ENCODE peak calls at places on chromosomes 11 and 22, in six cellular contexts. A, R, X, E, K and M are unnamed samples. For H3K4me1, the result is how much of the 10 kb centered on the place peaks cover.

GRCh38 chr22:37177755-37178154 is 10.3 kb downstream of the C1QTNF6 start:
- DNase-seq in A (no peak), R (no peak), X (no peak), E (no peak), K (no peak), M (peak)

GRCh38 chr22:48718818-48719500 is 1108.7 kb downstream of the BRD1 start:
- DNase-seq in A (no peak), R (no peak), X (no peak), E (no peak), K (peak), M (peak)

GRCh38 chr22:37330200-37331033 is 48.1 kb downstream of the CYTH4 start:
- DNase-seq in A (no peak), R (peak), X (peak), E (no peak), K (no peak), M (no peak)

GRCh38 chr11:36380296-36381004 is 84.4 kb downstream of the PRR5L start:
- DNase-seq in A (no peak), R (no peak), X (no peak), E (no peak), K (no peak), M (no peak)

GRCh38 chr11:12629601-12630313 is 44.5 kb upstream of the TEAD1 start:
- DNase-seq in A (no peak), R (no peak), X (peak), E (no peak), K (no peak), M (no peak)

GRCh38 chr11:119790476-119790875 is 61.5 kb upstream of the NECTIN1 start:
- DNase-seq in A (peak), R (no peak), X (no peak), E (no peak), K (no peak), M (peak)

GRCh38 chr11:14393129-14393528 is 34.1 kb upstream of the RRAS2 start:
- DNase-seq in A (no peak), R (no peak), X (no peak), E (no peak), K (no peak), M (no peak)

GRCh38 chr22:17381237-17381913 is 12.1 kb downstream of the CECR2 start:
- DNase-seq in A (no peak), R (no peak), X (no peak), E (no peak), K (no peak), M (no peak)

GRCh38 chr11:36306888-36307287 is 10.8 kb downstream of the PRR5L start:
- DNase-seq in A (no peak), R (no peak), X (no peak), E (no peak), K (no peak), M (no peak)

GRCh38 chr11:72716291-72716690 is 35.9 kb downstream of the ARAP1 start:
- DNase-seq in A (no peak), R (no peak), X (peak), E (no peak), K (no peak), M (no peak)

GRCh38 chr11:71251159-71251721 is 1.1 kb downstream of the SHANK2 start:
- DNase-seq in A (peak), R (peak), X (no peak), E (no peak), K (no peak), M (no peak)

DNA sequence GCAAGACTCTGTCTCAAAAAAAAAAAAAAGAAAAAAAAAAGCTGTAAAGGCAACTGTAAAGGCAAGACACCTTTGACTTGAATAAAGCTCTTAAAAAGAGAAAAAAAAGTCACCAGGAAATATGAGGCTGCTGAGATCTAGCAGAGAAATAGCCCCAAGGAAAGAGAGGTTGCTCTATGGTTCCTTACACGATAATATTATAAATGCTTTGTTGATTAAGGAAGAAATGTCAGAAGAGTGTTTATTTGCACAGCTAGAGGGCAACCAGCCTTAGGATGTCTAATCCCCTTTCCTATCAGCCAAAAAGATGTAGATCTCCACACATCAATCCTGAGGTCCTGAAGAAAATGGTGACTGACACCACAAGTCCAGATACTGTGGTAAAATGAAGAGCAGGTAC is 32.0 kb downstream of the RBFOX2 start:
- DNase-seq in A (no peak), R (no peak), X (no peak), E (no peak), K (no peak), M (no peak)
- H3K4me1 ChIP-seq in A (under half), R (under half), X (under half), E (under half), K (half or more), M (under half)

DNA sequence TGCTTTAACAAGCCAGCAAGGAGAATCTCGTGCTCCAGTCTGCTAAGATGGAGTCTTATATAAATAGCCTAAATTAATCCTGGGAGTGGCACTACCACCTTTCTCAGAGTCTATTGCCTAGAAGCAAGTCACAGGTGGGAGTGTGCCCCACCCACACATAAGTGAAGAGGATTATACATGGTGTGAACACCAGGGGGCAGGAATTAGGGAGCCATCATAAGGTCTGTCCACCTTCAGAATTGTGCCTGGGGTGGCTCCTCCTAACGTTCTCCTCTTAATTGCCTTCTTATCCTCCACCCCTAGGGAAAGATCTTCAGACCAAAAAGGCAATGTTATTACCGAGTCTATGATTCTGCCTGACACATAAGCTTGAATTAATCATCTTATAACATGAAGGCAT is 276.8 kb upstream of the SESN3 start:
- DNase-seq in A (no peak), R (no peak), X (no peak), E (no peak), K (no peak), M (no peak)
- TF ChIP-seq CTCF in A (no peak), R (no peak), X (no peak), E (no peak), K (peak), M (no peak)

DNA sequence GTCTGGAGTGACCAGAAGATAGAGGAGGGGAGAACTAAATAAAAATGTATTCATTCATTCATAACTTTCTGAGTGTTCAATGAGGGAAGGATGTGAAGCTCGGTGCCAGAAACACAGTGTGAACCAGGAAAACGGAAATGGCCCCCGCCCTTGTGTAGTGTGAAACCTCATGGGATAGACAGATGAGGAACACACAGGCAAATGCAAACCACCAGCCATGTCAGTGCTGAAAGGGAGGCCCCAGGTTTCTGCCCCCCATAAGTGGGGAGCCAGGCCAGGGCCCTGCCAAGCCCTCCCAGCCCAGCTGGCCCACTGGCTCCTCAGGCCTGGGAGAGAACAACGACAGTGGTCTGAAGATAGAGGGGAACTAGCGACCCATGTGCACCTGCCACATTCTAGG is 30.5 kb downstream of the LARGE1 start:
- DNase-seq in A (no peak), R (no peak), X (no peak), E (no peak), K (no peak), M (no peak)
- H3K4me1 ChIP-seq in A (under half), R (under half), X (under half), E (under half), K (half or more), M (under half)

DNA sequence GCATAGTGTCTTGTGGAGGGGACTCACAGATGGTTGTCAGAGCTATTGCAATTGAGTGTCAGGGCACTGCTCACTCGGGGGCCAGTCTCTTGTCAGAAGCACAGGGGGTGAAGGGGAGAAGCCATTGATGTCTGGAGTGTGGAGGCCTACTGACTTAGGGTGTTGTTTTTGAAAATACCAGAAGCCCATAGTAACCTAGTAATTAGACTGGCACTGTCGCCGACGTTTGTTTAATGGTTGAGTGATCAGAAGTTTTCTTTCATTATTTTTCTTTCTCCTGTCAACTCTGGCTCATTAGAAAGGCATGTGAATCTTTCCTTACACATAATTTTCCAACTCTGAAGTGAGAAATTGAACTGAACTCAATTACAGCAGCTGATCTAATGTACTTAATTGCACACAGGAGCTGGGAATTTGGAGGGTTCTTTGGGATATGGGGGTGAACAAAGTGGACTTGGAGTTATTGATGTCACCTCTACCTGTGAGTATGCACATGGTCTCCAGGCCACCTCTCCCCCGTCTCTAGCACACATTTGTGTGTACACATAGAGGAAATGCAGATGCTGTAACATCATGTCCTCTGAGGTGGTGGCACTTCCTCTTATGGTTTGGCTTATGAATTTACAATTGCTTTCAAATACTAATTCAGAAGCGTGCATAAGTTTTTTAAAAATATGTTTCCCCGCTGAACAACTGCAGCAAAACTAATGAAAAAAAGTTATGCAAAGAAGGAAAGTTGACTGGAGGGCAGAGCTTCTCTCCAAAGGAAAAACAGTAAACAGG is 151.8 kb upstream of the TENM4 start:
- DNase-seq in A (no peak), R (no peak), X (no peak), E (no peak), K (no peak), M (no peak)
- TF ChIP-seq CTCF in A (no peak), R (no peak), X (no peak), E (no peak), K (no peak), M (no peak)

DNA sequence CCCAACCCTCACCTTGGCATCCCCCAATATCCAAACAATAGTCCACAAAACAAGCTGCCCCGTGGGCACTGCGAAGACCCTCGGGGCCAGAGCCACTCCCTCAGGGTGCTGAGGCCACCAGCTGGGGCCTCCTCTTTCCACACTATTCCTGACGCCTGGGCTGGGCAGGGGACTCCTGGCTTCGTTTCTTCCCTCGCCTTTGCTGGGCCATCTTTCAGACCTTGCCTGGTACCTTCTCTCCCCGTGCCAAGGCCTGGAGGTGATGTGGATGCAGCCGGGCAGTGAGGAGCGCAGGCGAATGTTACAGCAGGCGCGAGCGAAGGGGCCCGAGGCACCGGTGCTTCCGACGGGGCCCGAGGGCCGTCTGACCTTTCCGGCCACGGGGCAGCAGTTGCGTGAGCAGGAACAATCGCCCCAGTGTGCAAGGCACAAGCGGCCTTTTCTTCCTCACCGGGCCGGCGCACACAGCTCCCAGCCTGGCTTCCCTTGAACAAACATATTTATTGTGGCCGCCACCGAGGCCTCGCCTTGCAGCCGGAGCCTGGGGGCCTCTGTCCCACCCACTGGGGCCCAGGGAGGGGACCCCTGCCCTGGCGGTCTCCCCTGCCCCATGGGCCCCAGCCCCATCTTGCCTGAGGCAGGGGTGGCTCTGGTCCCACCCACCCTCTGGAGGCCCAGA is 32.6 kb upstream of the KCNQ1OT1 start:
- DNase-seq in A (no peak), R (no peak), X (no peak), E (no peak), K (no peak), M (no peak)
- H3K4me1 ChIP-seq in A (under half), R (under half), X (under half), E (under half), K (under half), M (under half)

DNA sequence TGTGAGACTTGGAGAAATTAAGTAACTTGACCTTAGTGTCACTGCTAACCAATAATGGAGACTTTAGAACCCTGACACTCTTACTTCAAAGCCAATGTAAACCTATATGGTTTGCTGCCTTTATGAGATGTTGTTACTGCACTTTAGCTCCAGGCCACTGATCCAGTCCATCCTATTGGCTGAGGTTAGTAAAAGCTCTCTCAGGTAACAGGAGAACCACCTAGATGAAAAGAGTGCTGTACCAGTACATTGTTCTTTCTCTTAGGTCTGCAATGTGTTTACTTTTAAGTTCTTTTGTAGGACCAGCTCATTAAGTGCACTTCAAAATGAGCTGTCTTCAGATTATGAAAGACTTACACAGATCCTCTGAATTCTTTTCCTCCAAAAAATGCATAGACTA is 994.0 kb upstream of the FAT3 start:
- DNase-seq in A (no peak), R (no peak), X (no peak), E (no peak), K (no peak), M (no peak)
- TF ChIP-seq CTCF in A (no peak), R (no peak), X (no peak), E (no peak), K (no peak), M (no peak)